ENCODE peak calls at places on chromosome X, in five cellular contexts. A is lower lobe of right lung; M is fibroblast of lung; I is CD4-positive, CD25-positive, alpha-beta regulatory T cell; E is pancreas. W is an unnamed sample. For H3K36me3, the result is how much of the 10 kb centered on the place peaks cover.

GRCh38 chrX:33840176-33840575 is 291.9 kb downstream of the FAM47A start:
- DNase-seq in A (no peak), M (no peak), I (no peak), E (no peak), W (no peak)

GRCh38 chrX:118360429-118361125 is 14.7 kb downstream of the WDR44 start:
- DNase-seq in A (no peak), M (peak), I (no peak), E (no peak), W (no peak)

GRCh38 chrX:18146954-18147353 is 73.7 kb downstream of the BEND2 start:
- DNase-seq in A (no peak), M (peak), I (peak), E (no peak), W (no peak)

GRCh38 chrX:56794404-56794803 is 65.4 kb downstream of the NBDY start:
- DNase-seq in A (no peak), M (no peak), I (no peak), E (peak), W (no peak)

GRCh38 chrX:23797371-23798128 is 14.6 kb downstream of the SAT1 start:
- DNase-seq in A (no peak), M (no peak), I (no peak), E (no peak), W (peak)

GRCh38 chrX:148498067-148498466 is 2.4 kb upstream of the AFF2 start:
- DNase-seq in A (no peak), M (no peak), I (no peak), E (no peak), W (no peak)

GRCh38 chrX:15151267-15152196 is 118.4 kb downstream of the ASB9 start:
- DNase-seq in A (no peak), M (no peak), I (no peak), E (no peak), W (no peak)

GRCh38 chrX:70755850-70756249 is 152.7 kb downstream of the TEX11 start:
- DNase-seq in A (no peak), M (no peak), I (peak), E (peak), W (no peak)

GRCh38 chrX:37986893-37987292 is 19.5 kb upstream of the SYTL5 start:
- DNase-seq in A (no peak), M (peak), I (no peak), E (no peak), W (no peak)

GRCh38 chrX:49282647-49283011 is 13.0 kb downstream of the PPP1R3F start:
- DNase-seq in A (no peak), M (peak), I (no peak), E (no peak), W (no peak)

GRCh38 chrX:16853537-16853936 is 16.6 kb downstream of the RBBP7 start:
- DNase-seq in A (no peak), M (no peak), I (no peak), E (no peak), W (no peak)

GRCh38 chrX:16855363-16856075 is 14.6 kb downstream of the RBBP7 start:
- DNase-seq in A (no peak), M (no peak), I (no peak), E (no peak), W (no peak)

GRCh38 chrX:16851421-16851820 is 18.7 kb downstream of the RBBP7 start:
- DNase-seq in A (no peak), M (no peak), I (no peak), E (no peak), W (no peak)

GRCh38 chrX:16851827-16852226 is 18.3 kb downstream of the RBBP7 start:
- DNase-seq in A (no peak), M (no peak), I (no peak), E (no peak), W (no peak)

GRCh38 chrX:16852617-16853179 is 17.5 kb downstream of the RBBP7 start:
- DNase-seq in A (no peak), M (no peak), I (no peak), E (no peak), W (no peak)
- H3K36me3 ChIP-seq in A (half or more), M (under half), I (half or more), E (under half), W (under half)

DNA sequence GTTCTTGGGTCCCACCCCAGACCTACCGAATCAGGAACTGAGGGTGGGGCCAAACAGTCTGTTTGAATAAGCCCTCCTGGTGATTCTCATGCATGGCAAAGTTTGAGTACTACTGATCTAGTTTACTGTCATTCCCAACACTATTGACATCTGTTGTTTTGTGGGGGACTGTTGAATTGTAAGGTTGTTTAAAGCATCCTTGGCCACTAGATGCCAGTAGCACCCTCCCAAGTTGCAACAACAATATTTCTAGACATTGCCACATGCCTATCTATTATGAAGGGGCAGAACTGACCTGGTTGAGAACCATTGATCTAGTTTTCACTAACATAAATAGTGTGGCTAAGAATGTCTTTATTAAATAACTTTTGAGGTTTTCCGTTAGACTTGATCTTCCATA is 15.1 kb downstream of the TAF9B start:
- DNase-seq in A (no peak), M (no peak), I (no peak), E (no peak), W (no peak)
- H3K36me3 ChIP-seq in A (half or more), M (under half), I (half or more), E (under half), W (under half)

GRCh38 chrX:97117572-97117971 is 233.9 kb downstream of the RPA4 start:
- DNase-seq in A (no peak), M (no peak), I (no peak), E (no peak), W (no peak)
- H3K36me3 ChIP-seq in A (under half), M (under half), I (under half), E (under half), W (under half)

GRCh38 chrX:13684361-13684760 is 4.6 kb upstream of the RAB9A start:
- DNase-seq in A (no peak), M (no peak), I (no peak), E (no peak), W (no peak)
- H3K36me3 ChIP-seq in A (under half), M (under half), I (under half), E (under half), W (under half)

GRCh38 chrX:134423606-134424005 is 36.4 kb upstream of the HPRT1 start:
- DNase-seq in A (no peak), M (peak), I (no peak), E (no peak), W (no peak)
- H3K36me3 ChIP-seq in A (under half), M (under half), I (under half), E (under half), W (under half)

DNA sequence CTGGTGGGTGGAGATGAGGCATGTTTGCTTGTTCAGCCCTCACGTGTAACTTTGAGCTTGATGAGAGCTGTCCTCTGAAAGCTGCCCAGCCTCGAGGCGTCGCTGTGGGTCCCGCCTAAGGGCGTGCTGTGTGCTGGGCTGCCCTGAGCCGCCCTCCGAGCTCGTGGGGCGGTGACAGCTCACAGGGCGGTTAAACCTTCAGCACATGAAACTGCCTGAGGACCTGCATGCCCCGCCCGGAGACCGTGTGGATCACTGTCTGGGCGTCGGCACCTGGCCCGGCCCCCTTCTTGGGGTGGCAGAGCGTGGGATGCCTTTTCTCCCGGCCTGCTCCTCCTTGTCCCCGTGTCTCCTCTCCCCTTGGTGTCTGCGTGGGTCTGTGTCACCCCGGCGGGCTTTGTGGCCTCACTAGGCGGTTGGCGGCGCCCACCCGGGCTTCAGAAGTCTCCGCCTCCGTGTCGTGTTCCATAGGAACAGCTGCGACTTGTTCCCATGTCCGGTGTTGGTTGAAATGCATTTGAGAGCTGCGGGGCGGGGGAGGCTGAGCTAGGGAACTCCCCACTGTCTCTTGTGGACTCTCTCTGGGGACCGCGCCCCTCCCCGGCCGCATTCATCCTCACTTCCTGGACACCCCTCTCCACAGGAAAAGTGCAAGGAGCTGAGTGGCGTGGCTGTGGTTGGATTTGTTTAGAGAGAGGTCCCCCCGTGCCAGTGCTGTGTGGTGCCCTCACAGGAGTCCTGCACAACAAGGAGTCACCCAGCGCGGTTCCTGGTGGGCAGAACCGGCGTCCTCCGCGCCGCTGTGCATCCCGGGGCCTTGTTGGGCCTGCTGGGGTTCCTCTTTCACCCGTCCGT is 6.8 kb downstream of the AKAP17A start:
- DNase-seq in A (peak), M (no peak), I (no peak), E (peak), W (no peak)
- H3K36me3 ChIP-seq in A (half or more), M (under half), I (half or more), E (under half), W (under half)

GRCh38 chrX:154358011-154358410 is 16.4 kb downstream of the FLNA start:
- DNase-seq in A (no peak), M (no peak), I (no peak), E (no peak), W (no peak)

GRCh38 chrX:154357205-154357604 is 17.2 kb downstream of the FLNA start:
- DNase-seq in A (no peak), M (no peak), I (no peak), E (no peak), W (no peak)

GRCh38 chrX:154360155-154360713 is 14.2 kb downstream of the FLNA start:
- DNase-seq in A (no peak), M (no peak), I (no peak), E (no peak), W (no peak)

GRCh38 chrX:154359362-154360154 is 14.9 kb downstream of the FLNA start:
- DNase-seq in A (no peak), M (no peak), I (no peak), E (no peak), W (no peak)

DNA sequence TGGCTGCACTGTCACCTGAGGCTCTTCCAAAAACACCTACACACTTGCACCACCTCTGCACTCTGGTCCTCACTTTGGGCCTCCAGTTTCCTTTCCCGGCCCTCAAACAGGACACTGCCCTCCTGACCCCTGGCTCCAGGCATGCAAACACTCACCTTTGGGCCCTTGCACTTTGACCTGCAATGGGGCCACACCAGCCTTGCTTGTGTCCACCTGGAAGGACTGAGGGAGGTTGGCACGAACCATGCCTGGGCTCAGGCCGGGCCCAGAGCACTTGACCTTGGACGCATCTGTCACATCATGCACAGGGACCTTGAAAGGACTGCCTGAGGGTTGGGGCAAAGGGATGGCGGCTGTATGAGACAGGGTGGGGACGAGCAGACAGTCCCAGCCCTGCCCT is 15.6 kb downstream of the FLNA start:
- DNase-seq in A (no peak), M (no peak), I (no peak), E (no peak), W (no peak)
- H3K36me3 ChIP-seq in A (half or more), M (half or more), I (half or more), E (under half), W (under half)

W was measured in colonic mucosa.